ENCODE peak calls at places on chromosome X, in four cellular contexts. P is astrocyte, O is fibroblast of pulmonary artery, M is AG10803. I is an unnamed sample.

GRCh38 chrX:8237718-8238117 is 66.7 kb upstream of the VCX2 start:
- DNase-seq in P (no peak), O (no peak), M (no peak), I (no peak)

GRCh38 chrX:110665636-110666035 is 130.0 kb downstream of the CHRDL1 start:
- DNase-seq in P (no peak), O (peak; percentile 11), M (peak; percentile 31), I (peak; percentile 44)

GRCh38 chrX:17822351-17822750 is 38.7 kb downstream of the RAI2 start:
- DNase-seq in P (no peak), O (no peak), M (peak; percentile 3), I (peak; percentile 31)

GRCh38 chrX:81202413-81202794 is 502 bp downstream of the SH3BGRL start:
- DNase-seq in P (peak; percentile 8), O (peak; percentile 8), M (no peak), I (peak; percentile 27)

GRCh38 chrX:27222661-27223060 is 240.5 kb downstream of the PPP4R3C start:
- DNase-seq in P (no peak), O (no peak), M (no peak), I (no peak)

GRCh38 chrX:112834016-112834855 is 6.4 kb downstream of the AMOT start:
- DNase-seq in P (peak; percentile 78), O (peak; percentile 42), M (peak; percentile 88), I (peak; percentile 84)

GRCh38 chrX:34656842-34657780 is at the start of gene TMEM47:
- DNase-seq in P (peak; percentile 44), O (peak; percentile 61), M (peak; percentile 83), I (peak; percentile 66)

GRCh38 chrX:25206761-25207160 is 191.0 kb upstream of the ARX start:
- DNase-seq in P (peak; percentile 28), O (no peak), M (no peak), I (peak; percentile 14)

GRCh38 chrX:25523574-25523973 is 507.8 kb upstream of the ARX start:
- DNase-seq in P (no peak), O (peak; percentile 75), M (peak; percentile 7), I (peak; percentile 63)

GRCh38 chrX:38807873-38808272 is 6.6 kb downstream of the MID1IP1 start:
- DNase-seq in P (no peak), O (no peak), M (peak; percentile 57), I (peak; percentile 43)

GRCh38 chrX:72394518-72395163 is 88.9 kb upstream of the CITED1 start:
- DNase-seq in P (peak; percentile 79), O (peak; percentile 56), M (peak; percentile 67), I (peak; percentile 64)

GRCh38 chrX:42695800-42696358 is 82.1 kb downstream of the PPP1R2C start:
- DNase-seq in P (no peak), O (no peak), M (no peak), I (no peak)

GRCh38 chrX:120697053-120697452 is 67.2 kb upstream of the C1GALT1C1 start:
- DNase-seq in P (no peak), O (no peak), M (no peak), I (no peak)

GRCh38 chrX:27336466-27337091 is 126.6 kb downstream of the PPP4R3C start:
- DNase-seq in P (no peak), O (peak; percentile 31), M (no peak), I (peak; percentile 0)

GRCh38 chrX:19846995-19847790 is 40.2 kb downstream of the SH3KBP1 start:
- DNase-seq in P (peak; percentile 84), O (peak; percentile 80), M (peak; percentile 85), I (peak; percentile 74)

GRCh38 chrX:111671668-111672067 is 9.3 kb upstream of the ALG13 start:
- DNase-seq in P (no peak), O (peak; percentile 48), M (peak; percentile 61), I (no peak)

GRCh38 chrX:1727531-1728027 is 112.7 kb downstream of the ASMT start:
- DNase-seq in P (peak; percentile 25), O (no peak), M (peak; percentile 11), I (no peak)

GRCh38 chrX:17613979-17614572 is 123.2 kb upstream of the SCML1 start:
- DNase-seq in P (peak; percentile 84), O (no peak), M (no peak), I (no peak)

GRCh38 chrX:135416546-135416945 is 5.2 kb upstream of the SMIM10L2A start:
- DNase-seq in P (no peak), O (no peak), M (no peak), I (no peak)

GRCh38 chrX:12421918-12422317 is 283.6 kb downstream of the FRMPD4 start:
- DNase-seq in P (peak; percentile 12), O (no peak), M (peak; percentile 37), I (peak; percentile 46)

GRCh38 chrX:10231461-10231860 is 74.7 kb downstream of the CLCN4 start:
- DNase-seq in P (no peak), O (no peak), M (no peak), I (no peak)

GRCh38 chrX:136810493-136810892 is 29.8 kb upstream of the ARHGEF6 start:
- DNase-seq in P (no peak), O (no peak), M (no peak), I (no peak)

GRCh38 chrX:47579537-47579936 is 2.7 kb upstream of the TIMP1 start:
- DNase-seq in P (peak; percentile 66), O (peak; percentile 83), M (peak; percentile 62), I (peak; percentile 66)

GRCh38 chrX:110414679-110415439 is 56.2 kb downstream of the RTL9 start:
- DNase-seq in P (peak; percentile 79), O (no peak), M (peak; percentile 77), I (peak; percentile 77)

GRCh38 chrX:31715675-31716074 is 643.8 kb upstream of the FTHL17 start:
- DNase-seq in P (no peak), O (no peak), M (no peak), I (no peak)

GRCh38 chrX:10482262-10482661 is 138.1 kb downstream of the MID1 start:
- DNase-seq in P (no peak), O (peak; percentile 51), M (no peak), I (no peak)

DNA sequence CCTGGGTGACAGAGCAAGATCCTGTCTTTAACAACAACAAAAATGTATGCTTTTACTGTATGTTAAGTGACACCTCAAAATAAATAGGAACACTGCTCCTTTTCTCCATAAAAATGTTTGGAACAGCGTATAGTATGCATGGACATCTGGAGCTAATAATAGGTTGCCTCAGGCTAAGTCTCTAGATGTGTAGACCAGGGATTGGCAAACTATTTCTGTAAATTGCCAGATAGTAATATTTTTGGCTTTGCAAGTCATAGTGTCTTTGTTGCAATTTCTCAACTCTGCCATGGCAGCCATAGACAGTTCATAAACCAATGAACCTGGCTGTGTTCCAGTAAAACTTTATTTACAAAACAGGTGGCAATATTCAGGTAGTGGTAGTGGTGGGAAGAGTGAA is 76.6 kb upstream of the CBLL2 start:
- DNase-seq in P (no peak), O (no peak), M (peak; percentile 71), I (peak; percentile 72)
- TF ChIP-seq CTCF in P (no peak), O (no peak), M (no peak), I (no peak)

DNA sequence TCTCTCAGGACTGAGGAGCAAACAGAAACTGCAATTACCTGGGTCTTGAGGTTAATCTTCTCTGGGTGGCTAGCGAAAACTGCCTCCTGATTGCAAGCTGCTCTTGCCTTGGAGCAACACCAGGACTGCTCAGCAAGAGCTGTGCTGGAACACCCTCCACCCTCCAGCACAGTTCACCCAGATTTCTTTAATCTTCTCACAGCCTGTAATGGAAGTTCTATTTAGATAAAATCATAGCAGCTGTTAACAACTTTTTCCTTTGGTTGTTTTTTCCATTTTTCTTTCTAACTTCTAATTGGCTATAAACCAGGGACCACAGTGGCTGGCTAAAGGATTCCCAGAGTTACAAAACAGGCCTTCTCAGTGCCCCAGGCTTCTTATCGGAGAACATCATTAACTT is 36.3 kb downstream of the OPHN1 start:
- DNase-seq in P (peak; percentile 3), O (no peak), M (peak; percentile 60), I (peak; percentile 57)
- H3K4me3 ChIP-seq in P (no peak overlapping the region), O (no peak overlapping the region), M (no peak overlapping the region), I (no peak overlapping the region)

DNA sequence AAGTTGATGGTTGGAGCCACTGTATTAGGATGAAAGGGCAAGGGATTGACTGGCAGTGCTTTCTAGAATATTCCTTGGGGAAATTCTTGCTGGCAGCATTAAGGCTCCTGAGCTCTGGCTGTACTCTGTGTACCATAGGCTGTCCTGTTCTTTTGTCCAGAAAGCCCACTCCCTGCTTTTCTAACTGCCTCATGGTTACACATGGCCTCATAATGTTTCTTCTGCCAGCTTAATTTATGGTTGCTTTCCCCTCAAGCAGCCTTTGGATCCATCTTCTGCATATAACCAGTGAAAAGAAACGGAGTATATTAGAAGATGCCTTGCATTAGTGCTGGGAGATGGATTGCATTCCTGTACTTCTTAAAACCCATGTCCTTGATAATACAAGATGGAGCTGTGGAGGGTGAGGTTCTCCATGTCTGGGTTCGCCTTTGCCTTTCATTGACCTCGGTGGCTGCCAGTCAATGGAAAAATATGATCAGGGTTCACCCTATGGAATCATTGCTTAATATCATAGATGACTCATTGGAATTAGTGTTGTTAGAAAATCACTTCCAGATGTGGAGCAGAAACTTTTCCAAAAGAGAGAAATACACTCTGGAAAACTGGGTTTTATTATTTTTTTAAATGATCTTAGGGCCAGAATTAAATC is 24.7 kb downstream of the DOCK11 start:
- DNase-seq in P (peak; percentile 67), O (peak; percentile 63), M (peak; percentile 75), I (peak; percentile 88)
- TF ChIP-seq CTCF in P (no peak), O (no peak), M (no peak), I (no peak)

GRCh38 chrX:45769919-45770582 is 569.4 kb upstream of the DIPK2B start:
- DNase-seq in P (peak; percentile 93), O (peak; percentile 91), M (peak; percentile 92), I (peak; percentile 94)
- H3K4me3 ChIP-seq in P (peak overlapping the region; percentile 93), O (peak overlapping the region; percentile 75), M (peak overlapping the region; percentile 72), I (peak overlapping the region; percentile 67)

GRCh38 chrX:49286581-49286980 is 16.9 kb upstream of the GAGE10 start:
- DNase-seq in P (no peak), O (no peak), M (no peak), I (no peak)

GRCh38 chrX:49286136-49286535 is 16.5 kb downstream of the PPP1R3F start:
- DNase-seq in P (no peak), O (no peak), M (no peak), I (no peak)

GRCh38 chrX:49284212-49284611 is 14.6 kb downstream of the PPP1R3F start:
- DNase-seq in P (no peak), O (no peak), M (no peak), I (no peak)

GRCh38 chrX:49278081-49278480 is 8.5 kb downstream of the PPP1R3F start:
- DNase-seq in P (no peak), O (no peak), M (no peak), I (no peak)

DNA sequence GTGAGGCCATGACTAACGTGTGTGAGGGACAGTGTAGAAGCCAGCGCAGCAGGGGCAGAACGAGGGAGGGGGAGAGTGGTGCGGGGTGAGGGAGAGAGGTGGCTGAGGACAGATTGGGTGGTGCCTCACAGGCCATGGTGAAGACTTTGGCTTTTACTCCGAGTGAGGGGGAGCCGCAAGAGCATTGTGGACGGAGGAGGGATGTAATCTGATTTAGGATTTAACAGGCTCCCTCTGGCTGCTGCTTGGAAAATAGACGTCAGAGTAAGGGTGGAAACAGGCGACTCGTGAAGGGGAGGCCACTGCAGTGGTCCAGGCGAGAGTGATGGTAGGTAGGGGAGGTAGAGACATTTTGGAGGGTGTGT is 13.0 kb downstream of the PPP1R3F start:
- DNase-seq in P (peak; percentile 8), O (peak; percentile 40), M (peak; percentile 22), I (peak; percentile 44)
- TF ChIP-seq CTCF in P (no peak), O (peak; percentile 33), M (peak; percentile 33), I (peak; percentile 30)